ENCODE peak calls at places on chromosomes 13 and 19, in six cellular contexts. H, M, O, W, L and C are unnamed samples.

GRCh38 chr13:50208826-50209335 is 193.6 kb downstream of the KCNRG start:
- DNase-seq in W (peak), M (no peak), O (no peak), H (no peak), L (no peak), C (no peak)

GRCh38 chr19:49930483-49931011 is 1.2 kb upstream of the NUP62 start:
- DNase-seq in M (no peak), L (no peak), H (no peak), W (peak), O (no peak), C (no peak)

GRCh38 chr13:23656637-23657036 is 86.4 kb downstream of the TNFRSF19 start:
- DNase-seq in O (no peak), M (no peak), H (no peak), L (no peak), W (no peak), C (no peak)

GRCh38 chr13:76293751-76294150 is 592.5 kb downstream of the KCTD12 start:
- DNase-seq in H (no peak), M (no peak), W (no peak), L (no peak), O (no peak), C (no peak)

GRCh38 chr19:31572671-31573298 is 223.5 kb upstream of the TSHZ3 start:
- DNase-seq in H (no peak), O (no peak), M (no peak), L (no peak), W (no peak), C (no peak)

GRCh38 chr19:2372076-2372612 is 12.1 kb downstream of the TMPRSS9 start:
- DNase-seq in W (no peak), L (no peak), H (no peak), M (no peak), O (no peak), C (no peak)

GRCh38 chr13:49683489-49683888 is 7.8 kb downstream of the EBPL start:
- DNase-seq in O (no peak), W (no peak), L (no peak), M (no peak), H (no peak), C (no peak)

GRCh38 chr13:27147530-27148170 is 24.0 kb downstream of the USP12 start:
- DNase-seq in M (no peak), L (no peak), O (no peak), H (no peak), W (no peak), C (no peak)

GRCh38 chr19:16416996-16417395 is 54.8 kb downstream of the EPS15L1 start:
- DNase-seq in H (no peak), O (no peak), W (no peak), L (no peak), M (no peak), C (no peak)

GRCh38 chr13:40063278-40063698 is 407.8 kb downstream of the COG6 start:
- DNase-seq in M (no peak), O (no peak), W (no peak), H (no peak), L (no peak), C (no peak)

GRCh38 chr13:38848360-38848759 is 142.3 kb downstream of the STOML3 start:
- DNase-seq in H (no peak), O (no peak), L (no peak), M (no peak), W (no peak), C (no peak)

GRCh38 chr13:49536144-49536873 is 40.6 kb downstream of the PHF11 start:
- DNase-seq in O (no peak), L (no peak), W (no peak), M (no peak), H (no peak), C (no peak)

GRCh38 chr19:41688098-41688497 is at the start of gene CEACAM7:
- DNase-seq in H (no peak), M (no peak), W (no peak), L (no peak), O (no peak), C (no peak)

GRCh38 chr13:109655206-109655600 is 131.2 kb downstream of the IRS2 start:
- DNase-seq in L (no peak), M (no peak), H (no peak), O (no peak), W (no peak), C (no peak)

GRCh38 chr19:19597809-19598306 is 20.6 kb downstream of the PBX4 start:
- DNase-seq in W (no peak), L (no peak), H (peak), O (no peak), M (peak), C (no peak)

GRCh38 chr13:78520425-78520824 is 82.9 kb downstream of the POU4F1 start:
- DNase-seq in L (no peak), H (no peak), W (no peak), M (no peak), O (no peak), C (no peak)

GRCh38 chr13:46962286-46962941 is 65.6 kb upstream of the HTR2A start:
- DNase-seq in M (no peak), L (no peak), O (no peak), W (peak), H (no peak), C (no peak)

GRCh38 chr13:26987614-26988013 is 184.0 kb downstream of the USP12 start:
- DNase-seq in W (no peak), M (no peak), L (no peak), O (no peak), H (no peak), C (no peak)

GRCh38 chr19:17447704-17448189 is 721 bp downstream of the TMEM221 start:
- DNase-seq in W (no peak), L (no peak), H (no peak), M (no peak), O (no peak), C (no peak)

GRCh38 chr13:113546571-113547247 is 37.8 kb upstream of the TFDP1 start:
- DNase-seq in L (no peak), O (no peak), M (no peak), W (peak), H (no peak), C (no peak)

GRCh38 chr13:95603887-95604533 is 40.5 kb downstream of the DZIP1 start:
- DNase-seq in H (no peak), M (no peak), W (no peak), O (no peak), L (peak), C (no peak)

GRCh38 chr13:52782486-52783448 is 43.1 kb upstream of the CNMD start:
- DNase-seq in W (no peak), H (no peak), M (no peak), L (no peak), O (no peak), C (no peak)

GRCh38 chr13:45276887-45277286 is 64.1 kb downstream of the TPT1 start:
- DNase-seq in L (no peak), H (no peak), W (no peak), M (no peak), O (no peak), C (no peak)

GRCh38 chr13:27793377-27794074 is 1.2 kb downstream of the GSX1 start:
- DNase-seq in W (peak), H (no peak), M (no peak), L (no peak), O (no peak), C (no peak)

GRCh38 chr13:107518780-107519179 is 696.6 kb downstream of the LIG4 start:
- DNase-seq in O (no peak), L (no peak), M (no peak), W (no peak), H (no peak), C (no peak)

GRCh38 chr13:114054269-114054668 is 78.2 kb downstream of the RASA3 start:
- DNase-seq in M (no peak), L (no peak), H (no peak), O (no peak), W (peak), C (no peak)

GRCh38 chr13:111916201-111916600 is 150.7 kb upstream of the SOX1 start:
- DNase-seq in M (no peak), O (no peak), L (no peak), W (no peak), H (no peak), C (no peak)

GRCh38 chr19:1266818-1267440 is 2.2 kb upstream of the CIRBP start:
- DNase-seq in M (peak), W (peak), O (peak), L (peak), H (peak), C (no peak)

GRCh38 chr19:45526143-45526542 is 18.9 kb downstream of the VASP start:
- DNase-seq in M (no peak), W (peak), O (no peak), L (no peak), H (no peak), C (peak)

GRCh38 chr19:55809381-55810058 is 22.3 kb downstream of the NLRP11 start:
- DNase-seq in O (no peak), M (no peak), W (no peak), L (no peak), H (peak), C (no peak)

GRCh38 chr13:106506286-106506685 is 29.2 kb downstream of the EFNB2 start:
- DNase-seq in M (no peak), L (no peak), H (no peak), W (no peak), O (no peak), C (no peak)

GRCh38 chr13:30892966-30893365 is 13.1 kb upstream of the MEDAG start:
- DNase-seq in L (no peak), M (no peak), H (no peak), W (peak), O (no peak), C (no peak)

GRCh38 chr19:29810504-29810871 is 1.3 kb upstream of the CCNE1 start:
- DNase-seq in W (no peak), H (no peak), M (no peak), O (no peak), L (no peak), C (no peak)

GRCh38 chr19:51743405-51743804 is 8.3 kb downstream of the FPR1 start:
- DNase-seq in L (no peak), O (no peak), M (no peak), W (no peak), H (no peak), C (no peak)

GRCh38 chr13:113112893-113113845 is 7.6 kb downstream of the F7 start:
- DNase-seq in H (no peak), M (no peak), W (peak), L (no peak), O (no peak), C (no peak)